ENCODE peak calls at places on chromosomes 4 and X, in ten cellular contexts. V is astrocyte of the spinal cord; W is MM.1S; X is GM12865; G is CD4-positive, alpha-beta T cell; D is mucosa of descending colon; Y is choroid plexus epithelial cell; H is fibroblast of lung; N is ascending aorta; Q is upper lobe of right lung. U is an unnamed sample.

GRCh38 chr4:41692717-41693345 is 55.7 kb downstream of the PHOX2B start:
- DNase-seq in V (peak; percentile 57), W (peak; percentile 50), X (peak; percentile 67), G (no peak), D (no peak), Y (peak; percentile 78), H (peak; percentile 46), N (no peak), Q (peak; percentile 65), U (peak; percentile 68)

GRCh38 chrX:23292979-23293651 is 41.5 kb upstream of the PTCHD1 start:
- DNase-seq in V (peak; percentile 62), W (no peak), X (no peak), G (no peak), D (no peak), Y (peak; percentile 1), H (peak; percentile 79), N (no peak), Q (no peak), U (peak; percentile 5)

GRCh38 chr4:151852202-151852601 is 91.4 kb upstream of the GATB start:
- DNase-seq in V (no peak), W (no peak), X (no peak), G (no peak), D (no peak), Y (no peak), H (no peak), N (no peak), Q (no peak), U (no peak)

GRCh38 chr4:150385606-150386005 is 196.3 kb upstream of the MAB21L2 start:
- DNase-seq in V (peak; percentile 89), W (no peak), X (no peak), G (no peak), D (no peak), Y (peak; percentile 92), H (peak; percentile 90), N (no peak), Q (no peak), U (peak; percentile 90)

GRCh38 chr4:55176497-55176896 is 51.1 kb upstream of the KDR start:
- DNase-seq in V (no peak), W (no peak), X (no peak), G (no peak), D (no peak), Y (no peak), H (no peak), N (no peak), Q (no peak), U (no peak)

GRCh38 chr4:2251073-2251794 is 9.3 kb upstream of the HAUS3 start:
- DNase-seq in V (no peak), W (no peak), X (no peak), G (no peak), D (peak; percentile 37), Y (no peak), H (no peak), N (peak; percentile 61), Q (peak; percentile 57), U (no peak)

GRCh38 chr4:185742766-185743165 is 69.2 kb downstream of the SORBS2 start:
- DNase-seq in V (peak; percentile 43), W (peak; percentile 76), X (peak; percentile 28), G (no peak), D (no peak), Y (peak; percentile 57), H (peak; percentile 64), N (no peak), Q (no peak), U (peak; percentile 84)

GRCh38 chr4:8343051-8343966 is 73.8 kb downstream of the HTRA3 start:
- DNase-seq in V (no peak), W (no peak), X (no peak), G (no peak), D (no peak), Y (no peak), H (no peak), N (peak; percentile 62), Q (no peak), U (no peak)

GRCh38 chrX:8748855-8749254 is 16.9 kb upstream of the ANOS1 start:
- DNase-seq in V (peak; percentile 42), W (no peak), X (peak; percentile 10), G (no peak), D (no peak), Y (peak; percentile 63), H (peak; percentile 22), N (no peak), Q (no peak), U (peak; percentile 43)

GRCh38 chr4:3403104-3403906 is 38.5 kb upstream of the HGFAC start:
- DNase-seq in V (no peak), W (no peak), X (no peak), G (no peak), D (peak; percentile 37), Y (no peak), H (no peak), N (peak; percentile 83), Q (no peak), U (no peak)

GRCh38 chrX:16825306-16826035 is 39.2 kb downstream of the TXLNG start:
- DNase-seq in V (no peak), W (no peak), X (peak; percentile 4), G (no peak), D (no peak), Y (peak; percentile 74), H (peak; percentile 46), N (no peak), Q (no peak), U (peak; percentile 24)

GRCh38 chrX:136865270-136866168 is 15.0 kb downstream of the RBMX start:
- DNase-seq in V (no peak), W (no peak), X (no peak), G (no peak), D (no peak), Y (no peak), H (no peak), N (no peak), Q (no peak), U (no peak)

GRCh38 chrX:153463556-153463955 is 6.8 kb downstream of the HAUS7 start:
- DNase-seq in V (no peak), W (no peak), X (no peak), G (no peak), D (no peak), Y (no peak), H (no peak), N (no peak), Q (no peak), U (no peak)

GRCh38 chr4:87920478-87920877 is 55.0 kb upstream of the SPP1 start:
- DNase-seq in V (no peak), W (no peak), X (no peak), G (no peak), D (no peak), Y (no peak), H (no peak), N (no peak), Q (no peak), U (no peak)

GRCh38 chr4:13240066-13240465 is 244.1 kb downstream of the RAB28 start:
- DNase-seq in V (peak; percentile 77), W (no peak), X (no peak), G (no peak), D (no peak), Y (no peak), H (peak; percentile 93), N (no peak), Q (no peak), U (peak; percentile 8)

GRCh38 chr4:30005995-30006394 is 714.2 kb upstream of the PCDH7 start:
- DNase-seq in V (no peak), W (peak; percentile 76), X (no peak), G (no peak), D (no peak), Y (no peak), H (no peak), N (no peak), Q (no peak), U (no peak)

GRCh38 chrX:13369541-13370140 is 49.8 kb upstream of the ATXN3L start:
- DNase-seq in V (no peak), W (no peak), X (no peak), G (no peak), D (no peak), Y (peak; percentile 62), H (no peak), N (no peak), Q (no peak), U (no peak)

GRCh38 chrX:66408507-66408906 is 230.4 kb downstream of the EDA2R start:
- DNase-seq in V (no peak), W (peak; percentile 48), X (peak; percentile 29), G (no peak), D (no peak), Y (no peak), H (no peak), N (no peak), Q (no peak), U (peak; percentile 20)
- TF ChIP-seq CTCF in V (no peak), W (peak; percentile 58), X (peak; percentile 28), G (peak; percentile 14), D (no peak), Y (no peak), H (no peak), N (no peak), Q (no peak), U (no peak)

GRCh38 chr4:125762537-125762936 is 447.8 kb downstream of the FAT4 start:
- DNase-seq in V (no peak), W (no peak), X (no peak), G (no peak), D (no peak), Y (peak; percentile 33), H (no peak), N (no peak), Q (no peak), U (no peak)
- TF ChIP-seq CTCF in V (peak; percentile 40), W (no peak), X (no peak), G (no peak), D (no peak), Y (peak; percentile 62), H (no peak), N (no peak), Q (no peak), U (no peak)

GRCh38 chr4:22240814-22241213 is 275.1 kb downstream of the ADGRA3 start:
- DNase-seq in V (no peak), W (no peak), X (no peak), G (no peak), D (no peak), Y (no peak), H (no peak), N (no peak), Q (no peak), U (no peak)

GRCh38 chr4:22237846-22238513 is 277.9 kb downstream of the ADGRA3 start:
- DNase-seq in V (no peak), W (peak; percentile 71), X (no peak), G (no peak), D (peak; percentile 56), Y (no peak), H (peak; percentile 7), N (no peak), Q (no peak), U (no peak)

GRCh38 chr4:22241415-22241814 is 274.5 kb downstream of the ADGRA3 start:
- DNase-seq in V (no peak), W (no peak), X (no peak), G (no peak), D (no peak), Y (no peak), H (no peak), N (no peak), Q (no peak), U (no peak)

GRCh38 chr4:22237155-22237751 is 278.6 kb downstream of the ADGRA3 start:
- DNase-seq in V (no peak), W (peak; percentile 81), X (peak; percentile 48), G (peak; percentile 6), D (peak; percentile 86), Y (no peak), H (no peak), N (no peak), Q (peak; percentile 68), U (peak; percentile 44)

GRCh38 chr4:22238742-22239141 is 277.1 kb downstream of the ADGRA3 start:
- DNase-seq in V (no peak), W (no peak), X (no peak), G (no peak), D (no peak), Y (no peak), H (no peak), N (no peak), Q (no peak), U (peak; percentile 8)
- TF ChIP-seq CTCF in V (peak; percentile 20), W (peak; percentile 3), X (no peak), G (no peak), D (peak; percentile 12), Y (no peak), H (no peak), N (no peak), Q (no peak), U (no peak)

GRCh38 chrX:74492720-74493201 is 71.5 kb downstream of the SLC16A2 start:
- DNase-seq in V (no peak), W (no peak), X (peak; percentile 32), G (no peak), D (no peak), Y (no peak), H (no peak), N (no peak), Q (no peak), U (peak; percentile 3)
- TF ChIP-seq CTCF in V (no peak), W (no peak), X (peak; percentile 25), G (no peak), D (no peak), Y (peak; percentile 34), H (no peak), N (no peak), Q (no peak), U (no peak)